ENCODE peak calls at places on chromosomes 1 and 21, in eight cellular contexts. X is spleen, G is IMR-90, R is heart left ventricle, I is uterus, H is K562, Y is tibial nerve, P is transverse colon. V is an unnamed sample.

GRCh38 chr1:46611691-46612221 is 4.9 kb downstream of the MOB3C start:
- DNase-seq in X (no peak), G (no peak), R (no peak), I (no peak), H (no peak), Y (no peak), P (no peak), V (no peak)

GRCh38 chr1:22127248-22127647 is 15.6 kb downstream of the WNT4 start:
- DNase-seq in X (peak; percentile 25), G (no peak), R (no peak), I (peak; percentile 8), H (no peak), Y (no peak), P (no peak), V (no peak)

GRCh38 chr1:114310771-114311251 is 157.1 kb upstream of the SYT6 start:
- DNase-seq in X (no peak), G (peak; percentile 75), R (peak; percentile 43), I (no peak), H (no peak), Y (no peak), P (no peak), V (no peak)

GRCh38 chr1:94792876-94793605 is 27.1 kb upstream of the SLC44A3 start:
- DNase-seq in X (no peak), G (peak; percentile 79), R (no peak), I (peak; percentile 51), H (no peak), Y (no peak), P (no peak), V (no peak)

GRCh38 chr1:21926065-21926464 is 11.0 kb downstream of the HSPG2 start:
- DNase-seq in X (no peak), G (no peak), R (peak; percentile 64), I (peak; percentile 34), H (no peak), Y (no peak), P (no peak), V (no peak)

GRCh38 chr21:46109251-46110221 is 11.6 kb downstream of the COL6A2 start:
- DNase-seq in X (peak; percentile 48), G (no peak), R (peak; percentile 22), I (no peak), H (no peak), Y (no peak), P (no peak), V (peak; percentile 10)

GRCh38 chr1:203364806-203365205 is 13.9 kb upstream of the FMOD start:
- DNase-seq in X (no peak), G (no peak), R (no peak), I (no peak), H (no peak), Y (no peak), P (no peak), V (no peak)

GRCh38 chr1:182111496-182111895 is 50.0 kb upstream of the ZNF648 start:
- DNase-seq in X (no peak), G (no peak), R (no peak), I (no peak), H (no peak), Y (no peak), P (peak; percentile 48), V (peak; percentile 58)

GRCh38 chr1:115337633-115338456 is at the start of gene NGF:
- DNase-seq in X (no peak), G (peak; percentile 78), R (peak; percentile 71), I (peak; percentile 80), H (no peak), Y (peak; percentile 31), P (no peak), V (no peak)
- TF ChIP-seq POLR2A in X (no peak), G (peak; percentile 86), R (peak; percentile 27), I (peak; percentile 65), H (no peak), Y (no peak), P (no peak), V (no peak)

GRCh38 chr1:225415307-225415706 is 12.5 kb downstream of the LBR start:
- DNase-seq in X (no peak), G (no peak), R (no peak), I (no peak), H (no peak), Y (no peak), P (no peak), V (no peak)
- H3K36me3 ChIP-seq in X (peaks cover 100% of the 10 kb centered on the region), G (peaks cover 29% of the 10 kb centered on the region), R (peaks cover 44% of the 10 kb centered on the region), I (no peaks in the 10 kb centered on the region), H (peaks cover 98% of the 10 kb centered on the region), Y (peaks cover 2% of the 10 kb centered on the region), P (no peaks in the 10 kb centered on the region), V (no peaks in the 10 kb centered on the region)

GRCh38 chr1:18294437-18295176 is 186.1 kb upstream of the KLHDC7A start:
- DNase-seq in X (no peak), G (no peak), R (no peak), I (no peak), H (no peak), Y (no peak), P (no peak), V (no peak)
- H3K27me3 ChIP-seq in X (peaks cover 56% of the 10 kb centered on the region), G (no peaks in the 10 kb centered on the region), R (peaks cover 89% of the 10 kb centered on the region), I (no peaks in the 10 kb centered on the region), H (peaks cover 27% of the 10 kb centered on the region), Y (peaks cover 51% of the 10 kb centered on the region), P (peaks cover 62% of the 10 kb centered on the region), V (no peaks in the 10 kb centered on the region)

GRCh38 chr1:207813513-207813881 is 61.6 kb downstream of the CD46 start:
- DNase-seq in X (no peak), G (no peak), R (no peak), I (no peak), H (peak; percentile 31), Y (no peak), P (no peak), V (no peak)

GRCh38 chr1:207812778-207813512 is 61.1 kb downstream of the CD46 start:
- DNase-seq in X (no peak), G (no peak), R (peak; percentile 42), I (no peak), H (no peak), Y (no peak), P (no peak), V (no peak)

GRCh38 chr1:207810606-207811295 is 58.9 kb downstream of the CD46 start:
- DNase-seq in X (no peak), G (no peak), R (no peak), I (no peak), H (no peak), Y (no peak), P (no peak), V (no peak)

GRCh38 chr1:207811319-207811718 is 59.5 kb downstream of the CD46 start:
- DNase-seq in X (no peak), G (no peak), R (no peak), I (no peak), H (no peak), Y (no peak), P (no peak), V (no peak)

GRCh38 chr1:207811920-207812720 is 60.3 kb downstream of the CD46 start:
- DNase-seq in X (no peak), G (peak; percentile 32), R (peak; percentile 86), I (no peak), H (peak; percentile 78), Y (peak; percentile 47), P (no peak), V (peak; percentile 86)
- TF ChIP-seq POLR2A in X (no peak), G (no peak), R (no peak), I (no peak), H (no peak), Y (no peak), P (no peak), V (no peak)